ENCODE peak calls at places on chromosomes 2 and 18, in seven cellular contexts. Z is PC-3, H is K562, R is GM23248, C is fibroblast of lung, E is hepatocyte, P is GM23338. S is an unnamed sample. For H3K4me1, the result is how much of the 10 kb centered on the place peaks cover.

GRCh38 chr18:11050966-11051365 is 98.4 kb downstream of the PIEZO2 start:
- DNase-seq in Z (no peak), R (no peak), P (no peak), C (no peak), H (no peak), E (no peak), S (no peak)

GRCh38 chr2:172408143-172408766 is 19.1 kb upstream of the ITGA6 start:
- DNase-seq in C (peak), Z (peak), H (no peak), R (no peak), E (no peak), P (no peak), S (peak)

GRCh38 chr2:238142382-238143205 is 4.1 kb downstream of the KLHL30 start:
- DNase-seq in Z (no peak), H (no peak), E (no peak), R (no peak), C (no peak), P (no peak), S (peak)

GRCh38 chr2:155368934-155369333 is 670.4 kb downstream of the KCNJ3 start:
- DNase-seq in R (peak), P (peak), Z (peak), E (peak), C (peak), H (no peak), S (no peak)

GRCh38 chr18:11658989-11659388 is 30.1 kb upstream of the GNAL start:
- DNase-seq in Z (peak), R (peak), C (no peak), P (no peak), E (peak), H (no peak), S (peak)

GRCh38 chr2:231791107-231791506 is 4.9 kb downstream of the COPS7B start:
- DNase-seq in E (no peak), Z (no peak), H (no peak), R (no peak), P (no peak), C (no peak), S (no peak)

GRCh38 chr2:1307670-1308069 is 105.6 kb upstream of the TPO start:
- DNase-seq in H (no peak), R (no peak), E (no peak), C (no peak), P (no peak), Z (no peak), S (no peak)

GRCh38 chr18:6609882-6610281 is 119.6 kb upstream of the ARHGAP28 start:
- DNase-seq in H (no peak), P (no peak), E (no peak), C (no peak), Z (no peak), R (no peak), S (no peak)

GRCh38 chr2:65436169-65436824 is 3.9 kb upstream of the SPRED2 start:
- DNase-seq in C (peak), H (peak), E (peak), R (peak), P (peak), Z (peak), S (peak)

GRCh38 chr2:143513081-143513480 is 383.9 kb downstream of the ARHGAP15 start:
- DNase-seq in C (peak), P (peak), R (peak), H (peak), Z (peak), E (peak), S (no peak)

GRCh38 chr18:30544141-30544540 is 498.4 kb downstream of the DSC3 start:
- DNase-seq in H (no peak), E (no peak), R (no peak), C (no peak), P (no peak), Z (no peak), S (no peak)

GRCh38 chr2:134590679-134591078 is 128.1 kb downstream of the TMEM163 start:
- DNase-seq in C (no peak), H (no peak), Z (no peak), P (no peak), R (no peak), E (no peak), S (no peak)

GRCh38 chr18:65990174-65990690 is 239.4 kb downstream of the CDH7 start:
- DNase-seq in H (no peak), R (no peak), C (no peak), E (no peak), Z (no peak), P (no peak), S (no peak)

GRCh38 chr2:20664431-20665260 is 2.3 kb upstream of the GDF7 start:
- DNase-seq in R (peak), P (no peak), C (no peak), E (no peak), H (no peak), Z (no peak), S (no peak)

GRCh38 chr2:96921561-96922303 is 51.9 kb upstream of the SEMA4C start:
- DNase-seq in E (no peak), C (no peak), H (no peak), R (no peak), P (no peak), Z (no peak), S (no peak)

GRCh38 chr2:131123192-131123591 is 18.1 kb downstream of the PLEKHB2 start:
- DNase-seq in P (no peak), C (no peak), Z (no peak), E (no peak), H (no peak), R (no peak), S (no peak)

GRCh38 chr2:206477296-206477695 is 34.0 kb downstream of the ADAM23 start:
- DNase-seq in C (peak), R (peak), E (no peak), P (no peak), H (no peak), Z (no peak), S (peak)

GRCh38 chr2:124261456-124261855 is 236.4 kb downstream of the CNTNAP5 start:
- DNase-seq in Z (no peak), H (no peak), C (no peak), E (no peak), R (no peak), P (no peak), S (no peak)

GRCh38 chr2:204108874-204109295 is 172.3 kb downstream of the ICOS start:
- DNase-seq in H (no peak), E (no peak), P (no peak), Z (no peak), C (no peak), R (no peak), S (no peak)

GRCh38 chr2:53173698-53174455 is 593.7 kb upstream of the CHAC2 start:
- DNase-seq in Z (no peak), E (no peak), R (no peak), P (no peak), H (no peak), C (no peak), S (no peak)

GRCh38 chr2:134718956-134719814 is at the start of gene TMEM163:
- DNase-seq in P (peak), R (peak), Z (peak), C (no peak), H (peak), E (peak), S (no peak)

GRCh38 chr2:228763600-228763999 is 507.5 kb downstream of the PID1 start:
- DNase-seq in R (no peak), E (no peak), H (no peak), Z (no peak), P (no peak), C (no peak), S (no peak)

GRCh38 chr18:36757081-36757480 is 71.7 kb downstream of the TPGS2 start:
- DNase-seq in Z (peak), P (peak), H (peak), R (peak), E (peak), C (peak), S (no peak)

GRCh38 chr2:140383781-140384180 is 1603.6 kb upstream of the NXPH2 start:
- DNase-seq in H (no peak), P (no peak), Z (no peak), C (peak), E (no peak), R (no peak), S (no peak)

GRCh38 chr2:29741132-29741531 is 180.3 kb downstream of the ALK start:
- DNase-seq in Z (no peak), E (no peak), P (no peak), H (no peak), R (no peak), C (no peak), S (no peak)

GRCh38 chr2:37615808-37616673 is 55.4 kb downstream of the CDC42EP3 start:
- DNase-seq in H (no peak), P (no peak), E (no peak), C (no peak), Z (no peak), R (no peak), S (no peak)

GRCh38 chr18:57048351-57048750 is 98.5 kb upstream of the BOD1L2 start:
- DNase-seq in C (no peak), Z (no peak), H (no peak), E (no peak), P (peak), R (no peak), S (no peak)

GRCh38 chr2:72883356-72883962 is 3.7 kb upstream of the SPR start:
- DNase-seq in R (peak), P (peak), H (peak), Z (peak), E (peak), C (peak), S (no peak)

GRCh38 chr2:201451330-201452057 is at the start of the genes STRADB and TRAK2:
- DNase-seq in R (peak), E (peak), Z (peak), C (peak), H (peak), P (peak), S (no peak)

DNA sequence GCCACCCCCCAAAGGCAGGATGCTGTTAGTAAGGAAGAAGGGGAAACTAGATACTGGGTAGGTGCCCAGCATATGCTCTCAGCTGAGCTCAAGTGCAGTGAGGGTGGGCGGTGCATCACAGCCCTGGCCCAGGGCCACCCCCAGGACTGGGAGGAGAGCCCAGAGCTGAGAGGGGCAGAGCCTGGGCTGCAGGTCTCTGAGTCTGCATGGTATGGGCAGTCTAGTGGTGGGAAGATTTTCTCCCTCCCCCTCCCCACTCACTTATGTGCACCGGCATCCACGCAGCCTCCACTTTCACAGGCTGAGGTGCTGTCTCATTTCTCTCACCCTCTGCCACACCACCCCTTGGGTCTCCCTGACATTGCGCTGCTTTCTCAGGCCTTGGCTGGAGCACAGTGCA is 48.5 kb upstream of the CAB39 start:
- DNase-seq in R (peak), E (no peak), C (peak), P (no peak), Z (no peak), H (no peak), S (no peak)
- H3K4me1 ChIP-seq in R (under half), E (under half), C (under half), P (under half), Z (under half), H (under half), S (under half)

GRCh38 chr2:95159690-95160449 is at the start of gene ZNF514:
- DNase-seq in H (peak), Z (peak), C (peak), R (peak), P (peak), E (peak), S (no peak)

GRCh38 chr2:95158441-95158840 is 1.2 kb downstream of the ZNF514 start:
- DNase-seq in R (peak), C (no peak), E (no peak), P (peak), H (peak), Z (no peak), S (no peak)

GRCh38 chr2:95165030-95165370 is 609 bp upstream of the ZNF2 start:
- DNase-seq in H (no peak), C (no peak), P (no peak), Z (no peak), E (no peak), R (no peak), S (no peak)

DNA sequence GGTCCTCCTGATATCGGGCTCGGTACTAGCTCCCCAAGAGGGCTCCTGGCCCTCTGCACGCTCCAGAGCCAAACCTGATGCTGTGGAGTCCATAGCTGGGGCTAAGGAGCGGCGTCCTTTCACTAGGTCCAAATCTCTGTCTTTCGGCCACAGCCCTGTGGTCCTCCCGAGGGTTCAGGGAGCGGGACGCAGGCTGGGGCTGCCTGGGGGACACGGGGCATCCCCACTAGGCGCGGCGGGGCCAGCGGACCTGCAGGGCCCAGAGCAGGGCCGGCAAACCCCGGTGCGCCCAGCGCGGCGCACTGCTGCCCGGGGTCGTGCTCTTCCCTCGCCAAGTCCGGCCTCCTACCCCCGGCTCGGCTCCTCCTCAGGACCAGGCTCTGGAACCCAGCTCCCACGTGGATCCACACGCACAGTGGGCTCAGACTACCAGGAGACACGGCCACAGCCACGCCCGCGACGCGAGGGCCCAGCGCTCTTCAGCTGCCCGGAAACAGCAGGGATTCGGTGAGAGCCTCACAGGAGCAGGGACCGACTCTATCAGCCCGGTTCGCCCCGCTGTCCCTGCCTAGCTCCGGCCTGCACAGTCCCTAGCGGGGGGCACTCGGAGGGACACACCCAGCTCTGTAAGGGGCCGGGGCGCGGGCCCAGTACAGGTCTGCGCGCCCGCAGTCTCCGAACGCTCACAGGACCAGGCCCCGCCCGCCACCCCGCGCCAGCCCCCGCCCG is 593 bp downstream of the ZNF514 start:
- DNase-seq in P (peak), Z (peak), H (peak), E (peak), C (peak), R (peak), S (no peak)
- TF ChIP-seq EZH2 in P (no peak), Z (no peak), H (no peak), E (no peak), C (no peak), R (no peak), S (no peak)

DNA sequence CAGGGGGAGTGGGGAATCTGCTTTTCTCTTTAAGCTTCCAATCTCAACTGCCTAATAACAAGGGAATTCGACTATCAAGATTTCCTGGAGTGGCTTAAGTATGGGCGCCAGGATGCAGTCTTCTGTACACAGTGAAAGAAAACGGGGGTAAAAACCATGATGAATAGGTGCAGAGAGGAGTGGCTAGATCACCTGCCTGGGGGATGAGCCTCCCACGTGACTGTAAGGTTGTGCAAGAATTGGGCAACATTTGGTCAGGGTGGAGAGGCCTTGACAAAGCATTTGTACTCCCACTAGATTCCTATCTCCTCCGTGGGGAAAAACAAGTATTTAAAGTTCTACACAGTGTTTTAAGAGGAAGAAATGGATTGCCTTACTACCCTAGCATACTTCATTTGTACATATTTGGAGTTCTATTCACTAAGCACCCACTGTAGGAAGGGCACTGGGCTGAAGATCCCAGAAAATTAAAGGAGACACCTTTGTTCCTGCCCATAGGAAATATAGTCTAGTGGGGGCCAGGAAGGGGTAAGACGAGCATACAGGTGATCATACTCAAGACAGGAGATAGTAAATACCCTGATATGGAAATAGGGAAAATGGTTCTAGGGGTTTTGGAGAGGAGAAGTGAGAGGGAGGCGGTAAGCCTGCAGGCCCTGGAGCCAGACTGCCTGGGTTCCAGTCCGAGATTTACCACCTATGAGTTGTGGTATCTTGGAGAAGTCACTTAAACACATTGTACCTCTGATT is 29.2 kb downstream of the EPAS1 start:
- DNase-seq in E (peak), P (no peak), H (peak), C (no peak), Z (peak), R (peak), S (no peak)
- H3K4me1 ChIP-seq in E (under half), P (under half), H (under half), C (under half), Z (under half), R (half or more), S (half or more)

DNA sequence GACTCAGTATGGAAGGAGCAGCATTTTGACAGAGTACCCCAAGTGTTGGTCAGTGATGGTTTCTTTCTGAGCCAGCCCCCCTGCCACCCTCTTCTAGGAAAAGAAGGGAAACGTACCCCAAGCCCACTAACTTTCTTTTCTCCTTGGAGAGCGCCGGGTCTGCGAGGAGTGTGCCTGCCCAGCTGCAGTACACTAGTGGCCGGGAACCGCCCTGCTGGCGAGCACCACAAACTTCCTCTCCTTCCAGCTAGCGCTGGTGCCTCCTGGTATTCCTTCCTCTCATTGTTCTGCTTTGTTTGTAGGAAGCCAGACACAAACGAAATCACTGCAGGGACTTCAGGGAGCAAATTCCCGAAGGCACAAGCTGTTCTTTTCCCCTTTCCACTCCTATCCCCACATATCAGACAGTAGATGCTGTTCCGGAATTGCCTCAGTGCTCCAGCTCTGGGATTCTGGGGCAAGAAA is 1.8 kb downstream of the CCDC85A start:
- DNase-seq in P (peak), R (peak), C (peak), E (peak), H (no peak), Z (peak), S (no peak)
- TF ChIP-seq EZH2 in P (peak), R (no peak), C (peak), E (no peak), H (no peak), Z (no peak), S (no peak)

DNA sequence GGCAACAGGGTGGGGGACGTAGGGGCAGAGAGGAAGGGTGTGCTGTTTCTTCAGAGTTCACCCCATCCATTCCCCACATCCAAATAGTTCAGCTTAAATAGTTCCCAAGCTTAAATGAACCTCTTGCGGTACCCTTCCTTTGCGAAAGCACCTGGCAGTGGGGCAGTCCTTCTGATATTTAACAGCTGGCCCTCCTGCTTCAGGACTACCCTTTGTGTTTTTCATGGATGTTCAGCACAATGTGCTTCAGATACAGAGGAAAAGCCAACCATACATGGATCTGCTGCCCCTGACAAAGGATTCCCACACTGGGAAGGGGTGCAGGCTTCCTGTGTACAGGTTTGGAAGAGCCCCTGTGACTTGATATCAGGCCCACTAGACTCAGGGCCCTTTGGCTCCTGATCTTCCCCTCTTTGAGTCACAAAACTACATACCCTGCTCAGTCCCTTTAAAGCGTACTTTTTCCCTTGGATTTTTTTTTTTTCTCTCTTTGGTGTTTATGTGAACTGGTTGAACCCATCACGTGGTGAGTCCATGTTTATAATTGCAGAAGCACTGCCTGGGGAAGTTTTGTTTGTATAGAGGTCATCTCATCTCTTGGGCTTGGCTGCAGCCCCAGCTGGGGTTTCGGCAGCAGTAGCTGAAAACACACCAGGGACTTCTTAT is 45.3 kb upstream of the IGFBP5 start:
- DNase-seq in Z (no peak), C (peak), P (no peak), H (no peak), E (peak), R (no peak), S (no peak)
- H3K4me1 ChIP-seq in Z (under half), C (under half), P (under half), H (under half), E (under half), R (under half), S (under half)

GRCh38 chr2:108786008-108786353 is 590 bp upstream of the CCDC138 start:
- DNase-seq in C (no peak), Z (peak), R (no peak), H (no peak), P (no peak), E (no peak), S (no peak)

GRCh38 chr2:108787209-108787558 is 613 bp downstream of the CCDC138 start:
- DNase-seq in Z (no peak), P (no peak), E (no peak), R (no peak), H (no peak), C (no peak), S (no peak)

GRCh38 chr2:108786354-108787208 is at the start of gene CCDC138:
- DNase-seq in Z (peak), E (peak), P (peak), C (peak), R (peak), H (peak), S (no peak)
- TF ChIP-seq EZH2 in Z (no peak), E (no peak), P (no peak), C (no peak), R (no peak), H (no peak), S (no peak)

GRCh38 chr2:88055436-88056128 is at the start of gene KRCC1:
- DNase-seq in H (peak), Z (peak), C (peak), E (peak), R (peak), P (peak), S (peak)

GRCh38 chr2:88051792-88052191 is 3.8 kb downstream of the KRCC1 start:
- DNase-seq in P (no peak), C (no peak), R (no peak), H (no peak), E (no peak), Z (no peak), S (no peak)

GRCh38 chr2:88055049-88055435 is 541 bp downstream of the KRCC1 start:
- DNase-seq in R (peak), E (peak), Z (peak), H (peak), P (peak), C (peak), S (no peak)

GRCh38 chr2:88053301-88053700 is 2.3 kb downstream of the KRCC1 start:
- DNase-seq in P (no peak), H (no peak), R (peak), Z (no peak), E (no peak), C (peak), S (no peak)

GRCh38 chr2:88054300-88055048 is 1.1 kb downstream of the KRCC1 start:
- DNase-seq in R (peak), E (no peak), P (no peak), H (no peak), Z (peak), C (peak), S (no peak)
- H3K4me1 ChIP-seq in R (under half), E (under half), P (under half), H (under half), Z (under half), C (under half), S (under half)

S was measured in keratinocyte.